ENCODE peak calls at places on chromosome 17, in nine cellular contexts. Y is thoracic aorta, K is GM10248, D is HAP-1, I is mucosa of descending colon, O is HEK293T, N is psoas muscle, Q is T-helper 9 cell, E is choroid plexus epithelial cell. L is an unnamed sample.

GRCh38 chr17:731943-732787 is at the start of gene TLCD3A:
- DNase-seq in N (peak), I (peak), K (peak), Y (no peak), E (peak), D (peak), O (peak), Q (peak), L (peak)

GRCh38 chr17:50935201-50936124 is 69.3 kb upstream of the TOB1 start:
- DNase-seq in E (no peak), I (no peak), K (no peak), N (peak), Q (no peak), Y (peak), O (no peak), D (no peak), L (peak)

GRCh38 chr17:81923302-81924260 is 4.0 kb downstream of the MAFG start:
- DNase-seq in D (no peak), Q (no peak), N (peak), K (no peak), I (peak), E (peak), Y (no peak), O (no peak), L (peak)

GRCh38 chr17:17081304-17081940 is 39.2 kb downstream of the MPRIP start:
- DNase-seq in Y (no peak), I (no peak), N (no peak), E (no peak), K (no peak), Q (no peak), D (no peak), O (no peak), L (peak)

GRCh38 chr17:82281502-82282238 is 8.2 kb upstream of the CSNK1D start:
- DNase-seq in N (no peak), Y (no peak), K (no peak), O (no peak), E (no peak), I (peak), Q (no peak), D (no peak), L (peak)

GRCh38 chr17:79331492-79331891 is 256.9 kb downstream of the ENGASE start:
- DNase-seq in O (no peak), I (no peak), N (no peak), D (no peak), E (no peak), Q (no peak), K (no peak), Y (no peak), L (no peak)

GRCh38 chr17:35373984-35374765 is 754 bp upstream of the SLFN11 start:
- DNase-seq in Q (peak), N (peak), D (peak), K (peak), O (no peak), E (peak), Y (no peak), I (peak), L (peak)

GRCh38 chr17:66637491-66637890 is 197.4 kb upstream of the CACNG5 start:
- DNase-seq in Q (no peak), D (no peak), I (no peak), E (no peak), Y (no peak), O (no peak), K (no peak), N (no peak), L (no peak)

GRCh38 chr17:67080804-67081203 is 36.5 kb downstream of the CACNG1 start:
- DNase-seq in Q (no peak), N (no peak), I (no peak), D (no peak), Y (no peak), O (no peak), E (no peak), K (no peak), L (no peak)

GRCh38 chr17:27158390-27158789 is 135.5 kb upstream of the WSB1 start:
- DNase-seq in Q (no peak), E (no peak), D (no peak), O (no peak), Y (no peak), N (no peak), I (peak), K (peak), L (no peak)

GRCh38 chr17:47201168-47201567 is 8.0 kb upstream of the MYL4 start:
- DNase-seq in D (no peak), Y (no peak), O (no peak), I (no peak), N (no peak), E (no peak), Q (no peak), K (no peak), L (no peak)

GRCh38 chr17:64004903-64005733 is 7.0 kb downstream of the PRR29 start:
- DNase-seq in O (no peak), E (no peak), K (peak), Y (no peak), N (no peak), D (no peak), Q (no peak), I (no peak), L (no peak)

GRCh38 chr17:65914784-65915342 is 277.1 kb downstream of the CEP112 start:
- DNase-seq in E (no peak), N (no peak), Y (no peak), I (no peak), K (peak), O (no peak), D (no peak), Q (no peak), L (no peak)

GRCh38 chr17:8225813-8226535 is 15.6 kb upstream of the AURKB start:
- DNase-seq in I (no peak), N (peak), O (peak), Y (no peak), K (no peak), E (peak), D (peak), Q (peak), L (no peak)

GRCh38 chr17:27760069-27760885 is 40.1 kb downstream of the NOS2 start:
- DNase-seq in I (no peak), K (peak), O (peak), Q (peak), D (peak), N (peak), Y (peak), E (peak), L (no peak)

GRCh38 chr17:31095239-31096105 is 695 bp downstream of the NF1 start:
- DNase-seq in I (peak), Y (peak), N (peak), O (peak), K (peak), E (peak), D (peak), Q (peak), L (peak)

GRCh38 chr17:42023524-42024349 is 3.8 kb downstream of the NKIRAS2 start:
- DNase-seq in E (no peak), Y (no peak), I (peak), D (no peak), K (no peak), Q (no peak), O (no peak), N (peak), L (no peak)

GRCh38 chr17:49996495-49997255 is 1.7 kb upstream of the DLX3 start:
- DNase-seq in D (peak), O (peak), Y (no peak), K (peak), Q (peak), E (peak), I (peak), N (peak), L (no peak)

GRCh38 chr17:5826384-5826783 is 242.1 kb upstream of the NLRP1 start:
- DNase-seq in E (no peak), I (no peak), Y (no peak), Q (no peak), N (no peak), D (no peak), O (no peak), K (no peak), L (no peak)

GRCh38 chr17:55845385-55845784 is 94.5 kb downstream of the PCTP start:
- DNase-seq in K (peak), I (peak), Y (peak), N (peak), Q (no peak), E (peak), O (peak), D (peak), L (peak)

GRCh38 chr17:67121317-67121887 is 77.0 kb downstream of the CACNG1 start:
- DNase-seq in Q (no peak), O (no peak), K (no peak), Y (no peak), N (no peak), I (no peak), D (no peak), E (no peak), L (no peak)

GRCh38 chr17:83109386-83109785 is 30.0 kb downstream of the METRNL start:
- DNase-seq in D (no peak), N (no peak), Y (no peak), K (no peak), E (no peak), Q (no peak), O (no peak), I (no peak), L (no peak)

GRCh38 chr17:17770371-17771059 is 66.3 kb downstream of the SREBF1 start:
- DNase-seq in D (no peak), E (no peak), Y (no peak), Q (no peak), K (no peak), O (no peak), N (peak), I (peak), L (no peak)

GRCh38 chr17:6392609-6393367 is 42.1 kb downstream of the AIPL1 start:
- DNase-seq in E (no peak), N (no peak), D (peak), I (no peak), Y (no peak), Q (no peak), K (no peak), O (no peak), L (no peak)

GRCh38 chr17:50057521-50057991 is 1.6 kb downstream of the ITGA3 start:
- DNase-seq in I (peak), E (no peak), Q (no peak), K (no peak), N (no peak), D (no peak), O (no peak), Y (no peak), L (peak)

GRCh38 chr17:45785373-45786193 is 1.5 kb downstream of the CRHR1 start:
- DNase-seq in K (no peak), N (no peak), Y (no peak), O (no peak), I (no peak), Q (no peak), D (no peak), E (no peak), L (no peak)

GRCh38 chr17:79608729-79609039 is 2.2 kb downstream of the RBFOX3 start:
- DNase-seq in O (no peak), Y (no peak), N (no peak), K (no peak), Q (no peak), D (no peak), E (no peak), I (no peak), L (no peak)

GRCh38 chr17:193841-194806 is 12.7 kb upstream of the DOC2B start:
- DNase-seq in O (no peak), N (no peak), E (no peak), Y (no peak), D (no peak), I (no peak), Q (no peak), K (no peak), L (no peak)

GRCh38 chr17:45425125-45425983 is 7.3 kb downstream of the ARHGAP27 start:
- DNase-seq in O (peak), Y (no peak), N (no peak), K (no peak), D (peak), E (peak), Q (no peak), I (peak), L (peak)

GRCh38 chr17:57415737-57416354 is 159.5 kb downstream of the MSI2 start:
- DNase-seq in K (no peak), D (no peak), I (no peak), Y (no peak), Q (no peak), O (no peak), E (no peak), N (no peak), L (peak)

GRCh38 chr17:47188266-47188665 is 829 bp downstream of the CDC27 start:
- DNase-seq in Y (no peak), O (peak), K (no peak), N (no peak), E (peak), I (no peak), Q (no peak), D (peak), L (no peak)

GRCh38 chr17:3950584-3950983 is 13.7 kb downstream of the ATP2A3 start:
- DNase-seq in I (no peak), O (no peak), D (no peak), N (no peak), Q (no peak), K (no peak), Y (no peak), E (no peak), L (peak)

GRCh38 chr17:156094-156621 is 18.8 kb downstream of the SCGB1C2 start:
- DNase-seq in K (no peak), N (peak), Q (no peak), D (no peak), O (no peak), E (no peak), Y (no peak), I (peak), L (peak)

GRCh38 chr17:6706499-6706898 is 6.7 kb downstream of the SLC13A5 start:
- DNase-seq in D (no peak), K (no peak), Q (no peak), N (no peak), I (no peak), Y (no peak), O (no peak), E (no peak), L (no peak)

GRCh38 chr17:74780443-74781238 is 4.5 kb upstream of the NAT9 start:
- DNase-seq in E (peak), D (peak), Y (no peak), I (no peak), N (no peak), Q (no peak), K (no peak), O (peak), L (no peak)

GRCh38 chr17:40106760-40107265 is 6.4 kb upstream of the NR1D1 start:
- DNase-seq in O (no peak), N (no peak), D (no peak), E (no peak), K (no peak), I (no peak), Y (no peak), Q (no peak), L (no peak)

GRCh38 chr17:72150632-72151460 is 30.0 kb downstream of the SOX9 start:
- DNase-seq in N (no peak), Y (no peak), D (no peak), E (no peak), K (no peak), O (no peak), I (no peak), Q (no peak), L (no peak)

GRCh38 chr17:16927641-16928321 is 44.1 kb downstream of the TNFRSF13B start:
- DNase-seq in N (no peak), K (no peak), I (peak), D (no peak), Y (no peak), O (no peak), E (no peak), Q (no peak), L (no peak)